ENCODE peak calls at places on chromosomes 11 and 22, in four cellular contexts. One of them, this sample, is unnamed. For H3K36me3, the result is how much of the 10 kb centered on the place peaks cover.

GRCh38 chr11:108961095-108961494 is 296.2 kb downstream of the DDX10 start:
- DNase-seq in SK-N-SH: no peak
- DNase-seq in transverse colon: no peak
- DNase-seq in stomach: no peak
- DNase-seq in this sample: no peak

GRCh38 chr11:106021181-106021966 is 666 bp downstream of the MSANTD4 start:
- DNase-seq in SK-N-SH: no peak
- DNase-seq in transverse colon: no peak
- DNase-seq in stomach: no peak
- DNase-seq in this sample: no peak

GRCh38 chr11:47989779-47990178 is 9.4 kb downstream of the PTPRJ start:
- DNase-seq in transverse colon: no peak
- DNase-seq in SK-N-SH: no peak
- DNase-seq in stomach: no peak
- DNase-seq in this sample: no peak

GRCh38 chr22:44880588-44881245 is 128.3 kb downstream of the ARHGAP8 start:
- DNase-seq in stomach: no peak
- DNase-seq in transverse colon: no peak
- DNase-seq in SK-N-SH: no peak
- DNase-seq in this sample: no peak

GRCh38 chr11:69910519-69911309 is 91.5 kb upstream of the FGF3 start:
- DNase-seq in SK-N-SH: no peak
- DNase-seq in transverse colon: no peak
- DNase-seq in stomach: no peak
- DNase-seq in this sample: no peak

GRCh38 chr11:73528877-73529530 is 68.9 kb downstream of the FAM168A start:
- DNase-seq in SK-N-SH: no peak
- DNase-seq in stomach: no peak
- DNase-seq in transverse colon: no peak
- DNase-seq in this sample: no peak

GRCh38 chr11:119743041-119743440 is 14.0 kb upstream of the NECTIN1 start:
- DNase-seq in transverse colon: peak
- DNase-seq in stomach: no peak
- DNase-seq in SK-N-SH: no peak
- DNase-seq in this sample: no peak

GRCh38 chr11:7603031-7603781 is 70.1 kb downstream of the CYB5R2 start:
- DNase-seq in transverse colon: no peak
- DNase-seq in SK-N-SH: no peak
- DNase-seq in stomach: no peak
- DNase-seq in this sample: no peak

GRCh38 chr11:73869234-73869949 is 7.3 kb downstream of the COA4 start:
- DNase-seq in stomach: no peak
- DNase-seq in SK-N-SH: no peak
- DNase-seq in transverse colon: peak
- DNase-seq in this sample: no peak

GRCh38 chr11:14583252-14584105 is 60.1 kb upstream of the PDE3B start:
- DNase-seq in transverse colon: peak
- DNase-seq in SK-N-SH: peak
- DNase-seq in stomach: peak
- DNase-seq in this sample: no peak

GRCh38 chr11:111631666-111632039 is 29.4 kb downstream of the SIK2 start:
- DNase-seq in stomach: no peak
- DNase-seq in transverse colon: no peak
- DNase-seq in SK-N-SH: no peak
- DNase-seq in this sample: no peak

GRCh38 chr11:79440451-79441158 is at the start of gene TENM4:
- DNase-seq in SK-N-SH: peak
- DNase-seq in transverse colon: peak
- DNase-seq in stomach: peak
- DNase-seq in this sample: peak

GRCh38 chr11:67387074-67387473 is 4.7 kb upstream of the RAD9A start:
- DNase-seq in SK-N-SH: no peak
- DNase-seq in stomach: no peak
- DNase-seq in transverse colon: no peak
- DNase-seq in this sample: no peak

GRCh38 chr11:18540207-18541009 is 13.7 kb upstream of the TSG101 start:
- DNase-seq in SK-N-SH: peak
- DNase-seq in stomach: no peak
- DNase-seq in transverse colon: no peak
- DNase-seq in this sample: no peak

GRCh38 chr22:50078761-50079160 is 6.5 kb downstream of the MLC1 start:
- DNase-seq in stomach: no peak
- DNase-seq in SK-N-SH: peak
- DNase-seq in transverse colon: no peak
- DNase-seq in this sample: no peak

GRCh38 chr11:41950470-41951143 is 491.2 kb upstream of the LRRC4C start:
- DNase-seq in SK-N-SH: no peak
- DNase-seq in stomach: no peak
- DNase-seq in transverse colon: no peak
- DNase-seq in this sample: no peak
- TF ChIP-seq EP300 in SK-N-SH: no peak
- TF ChIP-seq EP300 in stomach: no peak
- TF ChIP-seq EP300 in transverse colon: no peak
- TF ChIP-seq EP300 in this sample: no peak

GRCh38 chr11:117228091-117228490 is 3.8 kb downstream of the PCSK7 start:
- DNase-seq in SK-N-SH: no peak
- DNase-seq in transverse colon: no peak
- DNase-seq in stomach: no peak
- DNase-seq in this sample: no peak
- H3K36me3 ChIP-seq in SK-N-SH: half or more
- H3K36me3 ChIP-seq in transverse colon: under half
- H3K36me3 ChIP-seq in stomach: under half
- H3K36me3 ChIP-seq in this sample: under half

DNA sequence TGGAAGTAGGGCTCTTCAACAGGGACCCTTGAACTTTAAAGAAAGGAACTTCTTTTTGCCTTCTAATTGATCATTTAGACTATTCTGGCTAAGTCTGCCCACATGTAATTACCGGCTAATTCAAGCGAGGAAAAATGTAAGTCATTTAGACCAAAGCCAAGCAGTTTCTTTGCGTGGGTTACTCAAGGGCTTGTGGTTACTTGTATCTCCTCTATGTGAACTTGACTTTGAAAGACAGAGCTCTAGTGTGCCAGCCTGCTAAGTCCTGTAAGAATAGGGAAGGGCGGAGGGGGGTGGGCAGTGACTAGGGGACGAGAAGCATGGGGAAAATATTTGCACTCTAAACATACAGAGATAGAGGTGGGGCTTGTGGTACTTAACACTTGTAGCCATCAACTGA is 145.2 kb upstream of the TEAD1 start:
- DNase-seq in SK-N-SH: no peak
- DNase-seq in stomach: no peak
- DNase-seq in transverse colon: no peak
- DNase-seq in this sample: no peak
- TF ChIP-seq EP300 in SK-N-SH: no peak
- TF ChIP-seq EP300 in stomach: no peak
- TF ChIP-seq EP300 in transverse colon: no peak
- TF ChIP-seq EP300 in this sample: no peak

DNA sequence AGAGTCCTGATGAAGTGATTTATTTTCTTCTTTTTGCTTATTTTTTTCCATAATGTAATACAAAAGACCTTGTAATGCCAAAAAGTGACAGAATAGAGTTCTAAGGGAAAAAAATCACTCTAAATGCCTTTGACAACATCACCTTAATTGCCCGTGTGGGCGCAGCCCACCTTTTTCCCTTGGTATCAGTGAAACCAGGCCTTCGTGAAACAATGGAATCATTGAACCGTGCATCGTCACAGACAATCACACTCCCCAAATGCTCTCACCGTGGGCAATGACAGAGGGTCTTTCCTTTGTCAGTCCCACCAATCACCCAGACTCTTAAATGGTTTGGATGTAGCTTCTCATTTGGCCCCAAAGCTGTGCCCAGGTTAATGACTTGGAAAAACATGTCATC is 9.6 kb upstream of the SLC6A5 start:
- DNase-seq in transverse colon: no peak
- DNase-seq in SK-N-SH: no peak
- DNase-seq in stomach: no peak
- DNase-seq in this sample: no peak
- H3K36me3 ChIP-seq in transverse colon: under half
- H3K36me3 ChIP-seq in SK-N-SH: under half
- H3K36me3 ChIP-seq in stomach: under half
- H3K36me3 ChIP-seq in this sample: under half

GRCh38 chr22:46803031-46803880 is 40.8 kb downstream of the TBC1D22A start:
- DNase-seq in transverse colon: peak
- DNase-seq in stomach: peak
- DNase-seq in SK-N-SH: peak
- DNase-seq in this sample: no peak
- TF ChIP-seq EP300 in transverse colon: no peak
- TF ChIP-seq EP300 in stomach: no peak
- TF ChIP-seq EP300 in SK-N-SH: no peak
- TF ChIP-seq EP300 in this sample: no peak

DNA sequence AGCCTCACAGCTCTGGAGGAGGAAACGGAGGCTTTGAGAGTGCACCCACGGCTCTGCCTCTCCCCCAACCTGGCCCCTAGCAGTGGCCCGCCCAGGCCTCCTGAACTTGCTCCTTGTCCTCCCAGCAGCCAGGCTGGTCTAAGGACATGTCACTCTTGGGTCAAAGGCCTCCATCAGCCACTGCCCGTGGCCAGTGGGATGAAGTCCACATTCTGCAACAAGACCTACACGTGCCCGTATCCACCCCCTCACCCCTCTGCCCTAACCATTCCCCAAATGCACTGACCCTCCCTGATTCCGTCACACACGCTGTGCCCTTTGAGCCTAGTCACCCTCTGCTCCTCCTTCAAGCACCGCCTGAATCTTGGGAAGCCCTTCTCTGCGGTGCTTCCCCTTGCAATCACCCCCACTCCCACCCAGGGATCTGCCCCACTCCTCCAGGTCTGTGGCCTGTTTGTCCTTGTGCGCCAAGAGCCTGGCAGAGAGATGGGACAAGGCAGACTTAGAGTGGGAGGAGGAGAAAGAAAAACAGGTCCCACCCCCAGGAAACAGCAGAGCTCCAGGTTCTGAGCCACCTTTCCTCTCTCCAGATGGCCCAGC is 37.5 kb upstream of the TEF start:
- DNase-seq in stomach: no peak
- DNase-seq in SK-N-SH: no peak
- DNase-seq in transverse colon: no peak
- DNase-seq in this sample: no peak
- H3K36me3 ChIP-seq in stomach: half or more
- H3K36me3 ChIP-seq in SK-N-SH: under half
- H3K36me3 ChIP-seq in transverse colon: under half
- H3K36me3 ChIP-seq in this sample: under half